ENCODE peak calls at places on chromosomes 4 and X, in eight cellular contexts. V is tibial artery, W is right lobe of liver, A is colonic mucosa, J is cardiac muscle cell, U is upper lobe of left lung, Z is fibroblast of lung, T is heart left ventricle. I is an unnamed sample.

GRCh38 chr4:128776794-128777216 is 32.7 kb upstream of the JADE1 start:
- DNase-seq in V (peak; percentile 46), W (no peak), A (peak; percentile 35), J (peak; percentile 85), U (peak; percentile 88), Z (peak; percentile 98), T (peak; percentile 89), I (peak; percentile 44)

GRCh38 chr4:148574502-148574901 is 132.3 kb upstream of the NR3C2 start:
- DNase-seq in V (no peak), W (no peak), A (no peak), J (no peak), U (no peak), Z (peak; percentile 63), T (peak; percentile 26), I (no peak)

GRCh38 chr4:136900706-136901105 is 631.6 kb downstream of the PCDH18 start:
- DNase-seq in V (no peak), W (no peak), A (no peak), J (no peak), U (no peak), Z (peak; percentile 84), T (no peak), I (no peak)

GRCh38 chrX:41960142-41960541 is 36.8 kb upstream of the CASK start:
- DNase-seq in V (no peak), W (no peak), A (no peak), J (no peak), U (no peak), Z (no peak), T (no peak), I (no peak)

GRCh38 chr4:34046580-34046979 is 2197.7 kb downstream of the ARAP2 start:
- DNase-seq in V (no peak), W (no peak), A (no peak), J (no peak), U (no peak), Z (peak; percentile 66), T (no peak), I (no peak)

GRCh38 chr4:105558277-105558676 is 5.9 kb downstream of the ARHGEF38 start:
- DNase-seq in V (no peak), W (no peak), A (no peak), J (no peak), U (no peak), Z (no peak), T (no peak), I (no peak)

GRCh38 chr4:153794001-153794400 is 5.1 kb upstream of the SFRP2 start:
- DNase-seq in V (no peak), W (no peak), A (no peak), J (no peak), U (no peak), Z (no peak), T (no peak), I (peak; percentile 35)

GRCh38 chr4:40305329-40306193 is 29.6 kb upstream of the CHRNA9 start:
- DNase-seq in V (no peak), W (no peak), A (no peak), J (no peak), U (no peak), Z (no peak), T (no peak), I (no peak)

GRCh38 chr4:141922224-141922623 is 285.8 kb downstream of the IL15 start:
- DNase-seq in V (no peak), W (no peak), A (no peak), J (no peak), U (no peak), Z (peak; percentile 35), T (no peak), I (no peak)

GRCh38 chrX:3176439-3176820 is 135.2 kb downstream of the ARSF start:
- DNase-seq in V (peak; percentile 21), W (no peak), A (no peak), J (no peak), U (no peak), Z (peak; percentile 84), T (no peak), I (no peak)

GRCh38 chr4:100786481-100786880 is 268.7 kb upstream of the EMCN start:
- DNase-seq in V (no peak), W (no peak), A (no peak), J (no peak), U (no peak), Z (peak; percentile 21), T (no peak), I (no peak)

GRCh38 chr4:124432500-124432899 is 280.0 kb downstream of the ANKRD50 start:
- DNase-seq in V (no peak), W (no peak), A (no peak), J (no peak), U (no peak), Z (peak; percentile 77), T (no peak), I (no peak)

GRCh38 chr4:152032722-152033131 is 271.9 kb upstream of the GATB start:
- DNase-seq in V (peak; percentile 53), W (no peak), A (no peak), J (no peak), U (no peak), Z (peak; percentile 91), T (peak; percentile 58), I (no peak)

GRCh38 chr4:38145033-38145673 is 185.0 kb downstream of the PTTG2 start:
- DNase-seq in V (no peak), W (no peak), A (no peak), J (no peak), U (peak; percentile 50), Z (no peak), T (no peak), I (no peak)

GRCh38 chr4:172666711-172667368 is 501.8 kb upstream of the GALNT7 start:
- DNase-seq in V (no peak), W (no peak), A (no peak), J (peak; percentile 11), U (no peak), Z (no peak), T (no peak), I (no peak)

GRCh38 chr4:188942606-188943005 is 803.4 kb downstream of the TRIML1 start:
- DNase-seq in V (no peak), W (no peak), A (no peak), J (no peak), U (no peak), Z (no peak), T (no peak), I (no peak)

GRCh38 chrX:47854474-47854873 is 17.8 kb downstream of the ZNF81 start:
- DNase-seq in V (no peak), W (peak; percentile 52), A (peak; percentile 53), J (peak; percentile 32), U (no peak), Z (no peak), T (no peak), I (peak; percentile 36)

GRCh38 chrX:149198980-149199732 is 305.9 kb downstream of the IDS start:
- DNase-seq in V (no peak), W (no peak), A (no peak), J (no peak), U (no peak), Z (no peak), T (no peak), I (no peak)

GRCh38 chr4:24137963-24138601 is 248.2 kb upstream of the PPARGC1A start:
- DNase-seq in V (no peak), W (peak; percentile 90), A (peak; percentile 90), J (no peak), U (no peak), Z (no peak), T (no peak), I (no peak)

GRCh38 chr4:16026155-16026761 is 57.6 kb downstream of the PROM1 start:
- DNase-seq in V (no peak), W (no peak), A (peak; percentile 50), J (peak; percentile 74), U (no peak), Z (peak; percentile 54), T (no peak), I (peak; percentile 49)

GRCh38 chrX:45540181-45540580 is 339.5 kb upstream of the DIPK2B start:
- DNase-seq in V (no peak), W (no peak), A (no peak), J (no peak), U (no peak), Z (peak; percentile 20), T (no peak), I (no peak)

GRCh38 chr4:112514449-112515277 is 1.3 kb downstream of the NEUROG2 start:
- DNase-seq in V (no peak), W (no peak), A (no peak), J (no peak), U (no peak), Z (no peak), T (no peak), I (peak; percentile 20)

GRCh38 chrX:111010151-111010550 is 85.8 kb upstream of the PAK3 start:
- DNase-seq in V (no peak), W (no peak), A (no peak), J (no peak), U (no peak), Z (no peak), T (no peak), I (no peak)

GRCh38 chrX:17769701-17770269 is 32.5 kb downstream of the SCML1 start:
- DNase-seq in V (no peak), W (no peak), A (no peak), J (no peak), U (no peak), Z (no peak), T (no peak), I (no peak)
- H3K27me3 ChIP-seq in V (no peaks in the 10 kb centered on the region), W (no peaks in the 10 kb centered on the region), A (no peaks in the 10 kb centered on the region), J (peaks cover 40% of the 10 kb centered on the region), U (no peaks in the 10 kb centered on the region), Z (peaks cover 11% of the 10 kb centered on the region), T (no peaks in the 10 kb centered on the region), I (peaks cover 19% of the 10 kb centered on the region)

DNA sequence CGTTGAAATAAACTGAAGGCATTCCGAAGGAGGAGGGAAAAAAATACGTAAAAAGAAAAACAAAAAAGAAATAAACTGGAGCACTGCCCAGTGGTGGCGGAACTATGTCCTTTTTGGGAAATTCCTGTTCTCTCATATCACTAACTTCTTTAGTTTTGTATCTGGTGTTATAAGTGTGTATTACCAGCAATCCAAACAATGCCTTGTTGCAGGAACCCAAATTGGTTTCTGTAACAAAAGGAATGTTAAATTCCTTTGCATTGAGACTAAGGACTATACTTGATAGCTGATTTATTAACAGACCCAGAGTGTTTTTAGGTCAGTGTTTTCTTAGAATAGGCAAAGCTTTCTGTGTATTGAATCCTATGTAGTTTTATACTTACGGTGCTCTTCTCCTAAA is 6.6 kb downstream of the CCNG2 start:
- DNase-seq in V (no peak), W (no peak), A (no peak), J (no peak), U (no peak), Z (peak; percentile 38), T (no peak), I (no peak)
- H3K36me3 ChIP-seq in V (peaks cover 64% of the 10 kb centered on the region), W (no peaks in the 10 kb centered on the region), A (no peaks in the 10 kb centered on the region), J (peaks cover 67% of the 10 kb centered on the region), U (peaks cover 30% of the 10 kb centered on the region), Z (peaks cover 4% of the 10 kb centered on the region), T (peaks cover 97% of the 10 kb centered on the region), I (peaks cover 59% of the 10 kb centered on the region)

DNA sequence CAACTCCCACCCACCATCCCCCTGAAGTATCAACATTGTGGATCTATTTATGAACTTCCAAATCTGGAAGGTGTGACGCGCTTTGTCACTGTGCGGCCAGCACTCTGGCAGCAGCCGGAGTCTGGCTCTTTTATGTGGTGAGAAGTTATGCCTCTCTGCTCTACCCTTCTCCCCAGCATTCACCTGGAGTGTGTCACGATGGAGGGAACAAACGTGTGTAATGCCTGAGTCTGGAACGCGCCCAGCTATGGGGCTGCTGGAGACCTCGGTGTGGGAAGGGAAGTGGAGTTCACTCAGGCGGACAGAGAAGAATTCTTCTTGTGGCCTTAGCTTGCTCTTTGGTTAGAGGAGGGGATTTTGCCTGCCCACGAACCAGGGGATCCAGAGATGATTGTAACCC is 222.1 kb upstream of the RPL34 start:
- DNase-seq in V (no peak), W (no peak), A (no peak), J (no peak), U (no peak), Z (peak; percentile 94), T (no peak), I (no peak)
- H3K4me1 ChIP-seq in V (no peaks in the 10 kb centered on the region), W (no peaks in the 10 kb centered on the region), A (no peaks in the 10 kb centered on the region), J (peaks cover 11% of the 10 kb centered on the region), U (no peaks in the 10 kb centered on the region), Z (no peaks in the 10 kb centered on the region), T (no peaks in the 10 kb centered on the region), I (peaks cover 13% of the 10 kb centered on the region)

GRCh38 chrX:17944833-17945497 is 83.9 kb upstream of the RAI2 start:
- DNase-seq in V (no peak), W (no peak), A (peak; percentile 24), J (peak; percentile 4), U (no peak), Z (no peak), T (no peak), I (peak; percentile 57)
- H3K27me3 ChIP-seq in V (no peaks in the 10 kb centered on the region), W (no peaks in the 10 kb centered on the region), A (no peaks in the 10 kb centered on the region), J (no peaks in the 10 kb centered on the region), U (no peaks in the 10 kb centered on the region), Z (no peaks in the 10 kb centered on the region), T (no peaks in the 10 kb centered on the region), I (peaks cover 3% of the 10 kb centered on the region)

I was measured in HAP-1.